ENCODE peak calls at places on chromosomes 1 and 21, in seven cellular contexts. C is brain microvascular endothelial cell, K is astrocyte of the spinal cord, W is adrenal gland, V is coronary artery, E is IMR-90, B is heart left ventricle. N is an unnamed sample.

GRCh38 chr21:40335689-40336088 is 468.5 kb downstream of the PCP4 start:
- DNase-seq in C (no peak), K (no peak), W (no peak), V (no peak), E (no peak), B (no peak), N (no peak)

GRCh38 chr1:119651133-119651532 is 3.1 kb upstream of the ZNF697 start:
- DNase-seq in C (no peak), K (no peak), W (no peak), V (no peak), E (no peak), B (no peak), N (no peak)

GRCh38 chr21:41786521-41786987 is 19.7 kb upstream of the RIPK4 start:
- DNase-seq in C (no peak), K (peak; percentile 46), W (no peak), V (no peak), E (peak; percentile 12), B (no peak), N (no peak)

GRCh38 chr1:209594440-209594839 is 10.9 kb downstream of the CAMK1G start:
- DNase-seq in C (no peak), K (no peak), W (no peak), V (no peak), E (no peak), B (no peak), N (no peak)

GRCh38 chr1:66140072-66140471 is 347.4 kb downstream of the PDE4B start:
- DNase-seq in C (no peak), K (no peak), W (no peak), V (no peak), E (no peak), B (no peak), N (no peak)

GRCh38 chr1:29256979-29257804 is 20.9 kb downstream of the PTPRU start:
- DNase-seq in C (peak; percentile 53), K (peak; percentile 28), W (no peak), V (no peak), E (no peak), B (no peak), N (peak; percentile 62)

GRCh38 chr1:154962238-154962678 is 676 bp upstream of the PYGO2 start:
- DNase-seq in C (no peak), K (peak; percentile 46), W (peak; percentile 72), V (no peak), E (peak; percentile 22), B (no peak), N (peak; percentile 38)

GRCh38 chr1:209318302-209319056 is 265.0 kb upstream of the CAMK1G start:
- DNase-seq in C (no peak), K (peak; percentile 12), W (no peak), V (no peak), E (peak; percentile 35), B (no peak), N (no peak)

GRCh38 chr1:167294528-167294927 is 73.8 kb downstream of the POU2F1 start:
- DNase-seq in C (no peak), K (peak; percentile 19), W (no peak), V (no peak), E (peak; percentile 3), B (no peak), N (peak; percentile 47)

GRCh38 chr1:117933769-117934168 is 4.2 kb downstream of the WDR3 start:
- DNase-seq in C (no peak), K (no peak), W (no peak), V (no peak), E (no peak), B (no peak), N (no peak)

GRCh38 chr21:38012700-38013099 is 96.4 kb upstream of the KCNJ6 start:
- DNase-seq in C (no peak), K (no peak), W (no peak), V (no peak), E (no peak), B (no peak), N (no peak)

GRCh38 chr1:208654241-208654640 is 410.1 kb upstream of the PLXNA2 start:
- DNase-seq in C (peak; percentile 5), K (peak; percentile 12), W (no peak), V (no peak), E (no peak), B (no peak), N (peak; percentile 41)

GRCh38 chr1:160681067-160681890 is 30.3 kb downstream of the CD48 start:
- DNase-seq in C (peak; percentile 13), K (peak; percentile 14), W (peak; percentile 26), V (no peak), E (peak; percentile 14), B (peak; percentile 62), N (peak; percentile 59)

GRCh38 chr1:183687546-183688279 is 34.6 kb upstream of the APOBEC4 start:
- DNase-seq in C (no peak), K (no peak), W (no peak), V (no peak), E (no peak), B (no peak), N (peak; percentile 32)

GRCh38 chr1:171052977-171053376 is 37.7 kb upstream of the FMO3 start:
- DNase-seq in C (no peak), K (no peak), W (no peak), V (no peak), E (no peak), B (no peak), N (no peak)

GRCh38 chr1:108643492-108644333 is 17.2 kb downstream of the HENMT1 start:
- DNase-seq in C (peak; percentile 61), K (peak; percentile 80), W (peak; percentile 27), V (no peak), E (peak; percentile 78), B (peak; percentile 40), N (peak; percentile 91)

GRCh38 chr1:222010306-222010705 is 268.4 kb upstream of the DUSP10 start:
- DNase-seq in C (no peak), K (no peak), W (no peak), V (no peak), E (no peak), B (no peak), N (no peak)

GRCh38 chr1:67732750-67733151 is 47.8 kb downstream of the GADD45A start:
- DNase-seq in C (peak; percentile 96), K (peak; percentile 75), W (no peak), V (peak; percentile 80), E (peak; percentile 84), B (peak; percentile 52), N (peak; percentile 92)

GRCh38 chr1:92998829-92999228 is 37.6 kb upstream of the DIPK1A start:
- DNase-seq in C (no peak), K (no peak), W (no peak), V (no peak), E (no peak), B (no peak), N (no peak)

GRCh38 chr1:147757015-147757990 is 3.1 kb downstream of the GJA5 start:
- DNase-seq in C (no peak), K (no peak), W (no peak), V (no peak), E (no peak), B (no peak), N (no peak)

GRCh38 chr1:243950166-243950565 is 100.1 kb upstream of the AKT3 start:
- DNase-seq in C (peak; percentile 83), K (peak; percentile 73), W (no peak), V (no peak), E (peak; percentile 94), B (no peak), N (peak; percentile 79)

GRCh38 chr1:202811296-202812175 is 782 bp downstream of the PCAT6 start:
- DNase-seq in C (no peak), K (no peak), W (peak; percentile 42), V (no peak), E (peak; percentile 13), B (peak; percentile 34), N (no peak)

GRCh38 chr1:202810193-202810614 is 550 bp upstream of the PCAT6 start:
- DNase-seq in C (no peak), K (no peak), W (no peak), V (no peak), E (no peak), B (no peak), N (no peak)

GRCh38 chr1:202810615-202811295 is at the start of gene PCAT6:
- DNase-seq in C (peak; percentile 96), K (peak; percentile 97), W (peak; percentile 94), V (peak; percentile 92), E (peak; percentile 94), B (peak; percentile 95), N (peak; percentile 96)

GRCh38 chr1:202815120-202815519 is 4.4 kb downstream of the PCAT6 start:
- DNase-seq in C (no peak), K (no peak), W (no peak), V (no peak), E (no peak), B (no peak), N (no peak)

GRCh38 chr1:202812176-202813026 is 1.6 kb downstream of the PCAT6 start:
- DNase-seq in C (no peak), K (no peak), W (no peak), V (no peak), E (no peak), B (no peak), N (no peak)
- H3K4me3 ChIP-seq in C (no peak overlapping the region), K (peak overlapping the region; percentile 78), W (no peak overlapping the region), V (no peak overlapping the region), E (no peak overlapping the region), B (no peak overlapping the region), N (peak overlapping the region; percentile 1)

GRCh38 chr1:63363014-63363413 is 4.4 kb upstream of the ALG6 start:
- DNase-seq in C (no peak), K (no peak), W (no peak), V (no peak), E (no peak), B (no peak), N (peak; percentile 27)

GRCh38 chr1:63359561-63359960 is 7.9 kb upstream of the ALG6 start:
- DNase-seq in C (no peak), K (no peak), W (no peak), V (no peak), E (no peak), B (no peak), N (no peak)

GRCh38 chr1:63366915-63367217 is 561 bp upstream of the ALG6 start:
- DNase-seq in C (no peak), K (no peak), W (no peak), V (no peak), E (no peak), B (no peak), N (no peak)

GRCh38 chr1:63362073-63362472 is 5.4 kb upstream of the ALG6 start:
- DNase-seq in C (no peak), K (no peak), W (no peak), V (no peak), E (no peak), B (no peak), N (no peak)

GRCh38 chr1:63362578-63362977 is 4.8 kb upstream of the ALG6 start:
- DNase-seq in C (no peak), K (no peak), W (no peak), V (no peak), E (no peak), B (no peak), N (peak; percentile 13)
- TF ChIP-seq CTCF in C (no peak), K (no peak), W (no peak), V (no peak), E (no peak), B (no peak), N (peak; percentile 1)

DNA sequence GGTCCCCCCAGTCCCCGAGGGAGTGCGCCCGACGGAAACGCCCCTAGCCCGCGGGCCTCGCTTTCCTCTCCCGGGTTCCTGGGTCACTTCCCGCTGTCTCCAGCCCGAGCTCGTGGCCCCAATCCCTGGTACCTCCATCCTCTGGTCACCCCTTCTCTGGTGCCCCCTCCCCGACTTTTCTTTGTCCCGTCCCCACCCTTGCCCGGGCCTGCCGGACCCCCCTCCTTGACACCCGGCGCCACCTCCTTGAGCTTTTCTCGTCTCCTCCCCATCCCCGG is 320 bp upstream of the RIPPLY3 start:
- DNase-seq in C (no peak), K (no peak), W (no peak), V (no peak), E (no peak), B (no peak), N (no peak)
- H3K4me3 ChIP-seq in C (peak overlapping the region; percentile 45), K (peak overlapping the region; percentile 31), W (no peak overlapping the region), V (peak overlapping the region; percentile 70), E (peak overlapping the region; percentile 31), B (peak overlapping the region; percentile 37), N (peak overlapping the region; percentile 47)

GRCh38 chr1:103953386-103953785 is 203.7 kb downstream of the AMY1C start:
- DNase-seq in C (no peak), K (no peak), W (no peak), V (no peak), E (no peak), B (no peak), N (no peak)
- TF ChIP-seq CTCF in C (no peak), K (no peak), W (no peak), V (no peak), E (no peak), B (no peak), N (no peak)